ENCODE peak calls at places on chromosomes 3 and 15, in seven cellular contexts. A, C, F, Q, L, Z and P are unnamed samples.
A peak's percentile ranks its signal among the peaks of the same experiment; 100 is the strongest.

GRCh38 chr3:59981377-59981776 is 931.6 kb upstream of the CFAP20DC start:
- DNase-seq in A (no peak), C (no peak), F (no peak), Q (no peak), L (no peak), Z (no peak), P (no peak)

GRCh38 chr3:8283180-8283579 is 218.4 kb upstream of the LMCD1 start:
- DNase-seq in A (no peak), C (no peak), F (no peak), Q (no peak), L (no peak), Z (no peak), P (no peak)

GRCh38 chr3:188578579-188579363 is 424.8 kb downstream of the LPP start:
- DNase-seq in A (peak; percentile 93), C (peak; percentile 90), F (no peak), Q (peak; percentile 68), L (peak; percentile 86), Z (no peak), P (peak; percentile 63)

GRCh38 chr3:78754066-78754743 is 1013.6 kb downstream of the ROBO1 start:
- DNase-seq in A (no peak), C (no peak), F (peak; percentile 11), Q (no peak), L (no peak), Z (no peak), P (no peak)

GRCh38 chr3:122183521-122183892 is at the start of gene CASR:
- DNase-seq in A (no peak), C (no peak), F (peak; percentile 34), Q (no peak), L (no peak), Z (no peak), P (no peak)

GRCh38 chr3:62229908-62230307 is 143.4 kb downstream of the FEZF2 start:
- DNase-seq in A (no peak), C (no peak), F (peak; percentile 31), Q (no peak), L (no peak), Z (no peak), P (no peak)

GRCh38 chr3:127484601-127485388 is 105.7 kb downstream of the TPRA1 start:
- DNase-seq in A (no peak), C (peak; percentile 41), F (no peak), Q (no peak), L (no peak), Z (no peak), P (peak; percentile 47)

GRCh38 chr3:148173836-148174235 is 523.9 kb upstream of the AGTR1 start:
- DNase-seq in A (no peak), C (no peak), F (no peak), Q (no peak), L (peak; percentile 17), Z (peak; percentile 57), P (no peak)

GRCh38 chr15:36501063-36501678 is 78.3 kb upstream of the CDIN1 start:
- DNase-seq in A (no peak), C (no peak), F (peak; percentile 85), Q (no peak), L (peak; percentile 60), Z (peak; percentile 68), P (no peak)

GRCh38 chr3:146100825-146101444 is 60.0 kb downstream of the PLOD2 start:
- DNase-seq in A (no peak), C (no peak), F (peak; percentile 2), Q (no peak), L (no peak), Z (peak; percentile 22), P (no peak)

GRCh38 chr15:45869034-45869668 is 234.3 kb downstream of the SQOR start:
- DNase-seq in A (no peak), C (no peak), F (no peak), Q (no peak), L (no peak), Z (no peak), P (no peak)

GRCh38 chr3:146834917-146835316 is 229.8 kb upstream of the PLSCR5 start:
- DNase-seq in A (no peak), C (no peak), F (no peak), Q (no peak), L (no peak), Z (no peak), P (no peak)

GRCh38 chr3:177714945-177715344 is 517.7 kb upstream of the TBL1XR1 start:
- DNase-seq in A (no peak), C (no peak), F (no peak), Q (no peak), L (no peak), Z (no peak), P (no peak)

GRCh38 chr3:108067768-108068167 is 23.1 kb downstream of the CD47 start:
- DNase-seq in A (no peak), C (no peak), F (no peak), Q (no peak), L (no peak), Z (no peak), P (no peak)

GRCh38 chr3:108073712-108074431 is 17.0 kb downstream of the CD47 start:
- DNase-seq in A (no peak), C (no peak), F (no peak), Q (no peak), L (no peak), Z (no peak), P (no peak)

GRCh38 chr3:108064293-108064887 is 26.4 kb downstream of the CD47 start:
- DNase-seq in A (no peak), C (no peak), F (no peak), Q (no peak), L (no peak), Z (no peak), P (no peak)

GRCh38 chr3:108071394-108071793 is 19.4 kb downstream of the CD47 start:
- DNase-seq in A (no peak), C (no peak), F (no peak), Q (no peak), L (no peak), Z (no peak), P (no peak)

GRCh38 chr3:108070356-108070755 is 20.5 kb downstream of the CD47 start:
- DNase-seq in A (no peak), C (no peak), F (no peak), Q (no peak), L (no peak), Z (no peak), P (no peak)
- H3K4me1 ChIP-seq in A (peaks cover 3% of the 10 kb centered on the region), C (peaks cover 9% of the 10 kb centered on the region), F (no peaks in the 10 kb centered on the region), Q (peaks cover 9% of the 10 kb centered on the region), L (peaks cover 19% of the 10 kb centered on the region), Z (no peaks in the 10 kb centered on the region), P (peaks cover 18% of the 10 kb centered on the region)

DNA sequence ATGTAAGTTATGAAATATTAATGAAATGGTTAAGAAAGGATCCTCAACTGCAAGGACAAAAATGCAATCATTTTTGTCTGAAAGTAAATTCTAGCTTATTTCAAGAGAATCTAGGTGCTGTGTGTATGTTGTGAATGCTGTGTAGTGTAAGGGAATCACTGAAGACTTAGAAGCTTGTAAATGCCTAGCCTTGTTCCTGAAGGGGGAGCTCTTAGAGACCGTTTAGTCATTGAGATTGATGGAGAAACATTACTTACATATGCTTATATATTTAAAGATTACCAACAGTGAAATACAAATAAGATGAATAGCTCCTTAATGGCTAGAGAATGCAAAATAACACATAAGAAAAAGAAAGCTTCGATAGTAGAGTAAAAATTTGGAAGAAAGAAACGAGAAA is 67.9 kb downstream of the CNTN4 start:
- DNase-seq in A (no peak), C (no peak), F (peak; percentile 36), Q (no peak), L (no peak), Z (no peak), P (no peak)
- TF ChIP-seq CTCF in A (no peak), C (no peak), F (peak; percentile 59), Q (no peak), L (peak; percentile 12), Z (no peak), P (no peak)

DNA sequence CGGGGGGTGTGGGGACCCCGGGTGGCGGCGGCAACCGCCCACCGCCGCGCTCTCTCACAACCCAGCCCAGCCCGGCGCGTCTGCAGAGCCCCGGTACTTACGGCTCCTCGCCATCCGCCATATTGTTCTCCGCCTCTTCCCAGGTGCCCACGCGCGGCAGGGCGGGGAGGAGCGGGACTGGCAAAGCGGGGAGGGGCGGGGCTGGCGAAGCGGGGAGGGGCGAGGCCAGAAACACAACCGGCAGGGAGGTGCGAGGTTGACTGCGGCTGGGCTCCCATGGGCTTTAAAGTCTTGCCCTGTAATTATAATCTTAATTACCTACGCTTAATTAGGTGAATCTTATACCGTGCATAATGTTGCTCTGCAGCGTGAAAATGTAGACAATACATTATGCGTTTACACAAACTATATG is at the start of gene UBA3:
- DNase-seq in A (peak; percentile 95), C (peak; percentile 94), F (peak; percentile 95), Q (peak; percentile 70), L (peak; percentile 93), Z (peak; percentile 89), P (peak; percentile 64)
- H3K4me1 ChIP-seq in A (peaks cover 54% of the 10 kb centered on the region), C (peaks cover 60% of the 10 kb centered on the region), F (peaks cover 10% of the 10 kb centered on the region), Q (peaks cover 29% of the 10 kb centered on the region), L (peaks cover 48% of the 10 kb centered on the region), Z (peaks cover 48% of the 10 kb centered on the region), P (peaks cover 32% of the 10 kb centered on the region)

GRCh38 chr3:58824777-58825176 is 158.2 kb upstream of the FAM3D start:
- DNase-seq in A (no peak), C (no peak), F (no peak), Q (no peak), L (no peak), Z (no peak), P (no peak)

DNA sequence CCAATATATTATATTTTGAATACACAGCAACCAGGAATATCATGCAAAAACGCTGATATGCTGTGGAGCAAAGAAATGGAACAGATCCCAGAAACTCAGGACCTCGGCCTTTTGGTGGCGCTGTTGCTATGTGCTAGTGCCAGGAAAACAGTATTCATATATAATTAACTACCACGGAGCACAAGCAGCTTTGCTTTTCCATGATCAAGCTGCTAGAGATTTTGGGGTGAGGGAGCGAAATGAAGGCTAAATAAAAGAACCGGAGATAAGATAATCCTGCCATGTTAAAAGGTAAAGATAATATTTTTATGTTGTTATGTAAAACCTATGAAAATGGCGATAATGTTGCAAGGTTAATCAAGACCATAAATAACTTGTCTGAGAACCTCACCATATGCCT is 157.7 kb upstream of the FAM3D start:
- DNase-seq in A (no peak), C (no peak), F (peak; percentile 83), Q (no peak), L (peak; percentile 30), Z (no peak), P (no peak)
- TF ChIP-seq CTCF in A (peak; percentile 32), C (no peak), F (peak; percentile 95), Q (no peak), L (peak; percentile 50), Z (peak; percentile 37), P (no peak)

DNA sequence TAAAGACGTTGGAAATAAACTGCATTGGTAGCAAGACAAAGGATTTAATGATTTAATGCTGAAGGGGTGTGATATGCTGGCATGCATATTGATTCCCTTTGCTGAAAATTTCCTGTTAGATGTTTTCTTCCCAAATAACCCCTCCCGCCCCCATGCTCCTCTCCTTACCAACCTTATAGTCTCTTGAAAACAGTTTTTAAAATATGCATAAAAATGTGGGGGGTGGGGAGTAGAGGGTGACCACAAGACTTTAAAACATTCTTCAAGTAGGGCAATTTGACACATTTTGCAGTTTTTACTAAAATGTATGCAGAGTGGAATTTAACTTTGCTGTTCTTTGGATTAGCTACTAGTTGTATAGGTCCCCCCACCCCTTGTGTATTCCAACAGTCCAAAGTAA is 887 bp downstream of the RARB start:
- DNase-seq in A (no peak), C (no peak), F (no peak), Q (no peak), L (no peak), Z (no peak), P (no peak)
- H3K4me1 ChIP-seq in A (peaks cover 12% of the 10 kb centered on the region), C (peaks cover 36% of the 10 kb centered on the region), F (peaks cover 62% of the 10 kb centered on the region), Q (peaks cover 3% of the 10 kb centered on the region), L (peaks cover 23% of the 10 kb centered on the region), Z (no peaks in the 10 kb centered on the region), P (no peaks in the 10 kb centered on the region)